ENCODE peak calls at places on chromosome 16, in four cellular contexts. D is keratinocyte, G is hepatocyte, S is OCI-LY7. P is an unnamed sample. For H4K20me1, the result is how much of the 10 kb centered on the place peaks cover.

GRCh38 chr16:57178793-57179212 is 7.0 kb downstream of the PSME3IP1 start:
- DNase-seq in D (no peak), G (no peak), S (no peak), P (no peak)

GRCh38 chr16:11585460-11586374 is 1.0 kb downstream of the LITAF start:
- DNase-seq in D (no peak), G (no peak), S (peak), P (no peak)

GRCh38 chr16:81778861-81779539 is at the start of gene PLCG2:
- DNase-seq in D (peak), G (peak), S (peak), P (peak)

GRCh38 chr16:66367968-66368891 is 1.7 kb downstream of the CDH5 start:
- DNase-seq in D (no peak), G (no peak), S (no peak), P (no peak)

GRCh38 chr16:77273815-77274214 is 74.6 kb downstream of the SYCE1L start:
- DNase-seq in D (no peak), G (no peak), S (no peak), P (no peak)

GRCh38 chr16:1887711-1888354 is 15.9 kb upstream of the MEIOB start:
- DNase-seq in D (no peak), G (no peak), S (no peak), P (no peak)

GRCh38 chr16:66616169-66616568 is 11.7 kb downstream of the CMTM3 start:
- DNase-seq in D (no peak), G (no peak), S (no peak), P (no peak)

GRCh38 chr16:78676351-78676750 is 576.9 kb downstream of the WWOX start:
- DNase-seq in D (no peak), G (no peak), S (no peak), P (no peak)

GRCh38 chr16:73878616-73879015 is 418.0 kb upstream of the PSMD7 start:
- DNase-seq in D (no peak), G (peak), S (peak), P (peak)

GRCh38 chr16:8590161-8590688 is at the start of gene TMEM114:
- DNase-seq in D (no peak), G (no peak), S (no peak), P (no peak)

GRCh38 chr16:14337303-14338191 is 266.4 kb downstream of the MRTFB start:
- DNase-seq in D (no peak), G (peak), S (no peak), P (no peak)

GRCh38 chr16:68455631-68456030 is 7.3 kb upstream of the SMPD3 start:
- DNase-seq in D (no peak), G (no peak), S (no peak), P (no peak)

GRCh38 chr16:65497571-65497970 is 375.7 kb upstream of the CDH11 start:
- DNase-seq in D (no peak), G (no peak), S (no peak), P (no peak)

GRCh38 chr16:65782537-65783290 is 583.8 kb upstream of the CDH5 start:
- DNase-seq in D (peak), G (no peak), S (no peak), P (no peak)

GRCh38 chr16:12144355-12144754 is 167.8 kb downstream of the SNX29 start:
- DNase-seq in D (no peak), G (no peak), S (no peak), P (no peak)

GRCh38 chr16:11877374-11877773 is 26.0 kb upstream of the RSL1D1 start:
- DNase-seq in D (no peak), G (no peak), S (no peak), P (no peak)

GRCh38 chr16:49748322-49748721 is 107.6 kb downstream of the ZNF423 start:
- DNase-seq in D (no peak), G (peak), S (no peak), P (no peak)

GRCh38 chr16:68365167-68365817 is 54.5 kb downstream of the PRMT7 start:
- DNase-seq in D (no peak), G (no peak), S (no peak), P (no peak)

GRCh38 chr16:49330562-49331201 is 42.9 kb upstream of the C16orf78 start:
- DNase-seq in D (no peak), G (no peak), S (peak), P (no peak)

GRCh38 chr16:67336646-67337045 is 10.0 kb downstream of the LRRC36 start:
- DNase-seq in D (peak), G (no peak), S (no peak), P (no peak)

GRCh38 chr16:11060856-11061255 is 116.5 kb downstream of the CLEC16A start:
- DNase-seq in D (no peak), G (no peak), S (no peak), P (no peak)

GRCh38 chr16:20137909-20138308 is 64.2 kb upstream of the GPR139 start:
- DNase-seq in D (no peak), G (no peak), S (no peak), P (no peak)

GRCh38 chr16:75244225-75244792 is 7.1 kb downstream of the BCAR1 start:
- DNase-seq in D (no peak), G (peak), S (no peak), P (peak)

GRCh38 chr16:57533618-57534336 is 2.6 kb downstream of the CCDC102A start:
- DNase-seq in D (no peak), G (no peak), S (no peak), P (no peak)

GRCh38 chr16:57999971-58000705 is at the start of gene ZNF319:
- DNase-seq in D (no peak), G (no peak), S (peak), P (no peak)

GRCh38 chr16:75764154-75764768 is 38.0 kb upstream of the CPHXL start:
- DNase-seq in D (peak), G (peak), S (peak), P (peak)

GRCh38 chr16:55527885-55528284 is 19.0 kb downstream of the LPCAT2 start:
- DNase-seq in D (no peak), G (no peak), S (no peak), P (no peak)

GRCh38 chr16:5382484-5382883 is 284.9 kb upstream of the EEF2KMT start:
- DNase-seq in D (no peak), G (no peak), S (no peak), P (no peak)

GRCh38 chr16:71467810-71468209 is 5.8 kb upstream of the ZNF23 start:
- DNase-seq in D (no peak), G (peak), S (peak), P (peak)

GRCh38 chr16:84084570-84085270 is 32.0 kb downstream of the MBTPS1 start:
- DNase-seq in D (peak), G (peak), S (peak), P (peak)

GRCh38 chr16:49355923-49356665 is 17.5 kb upstream of the C16orf78 start:
- DNase-seq in D (no peak), G (no peak), S (no peak), P (no peak)

DNA sequence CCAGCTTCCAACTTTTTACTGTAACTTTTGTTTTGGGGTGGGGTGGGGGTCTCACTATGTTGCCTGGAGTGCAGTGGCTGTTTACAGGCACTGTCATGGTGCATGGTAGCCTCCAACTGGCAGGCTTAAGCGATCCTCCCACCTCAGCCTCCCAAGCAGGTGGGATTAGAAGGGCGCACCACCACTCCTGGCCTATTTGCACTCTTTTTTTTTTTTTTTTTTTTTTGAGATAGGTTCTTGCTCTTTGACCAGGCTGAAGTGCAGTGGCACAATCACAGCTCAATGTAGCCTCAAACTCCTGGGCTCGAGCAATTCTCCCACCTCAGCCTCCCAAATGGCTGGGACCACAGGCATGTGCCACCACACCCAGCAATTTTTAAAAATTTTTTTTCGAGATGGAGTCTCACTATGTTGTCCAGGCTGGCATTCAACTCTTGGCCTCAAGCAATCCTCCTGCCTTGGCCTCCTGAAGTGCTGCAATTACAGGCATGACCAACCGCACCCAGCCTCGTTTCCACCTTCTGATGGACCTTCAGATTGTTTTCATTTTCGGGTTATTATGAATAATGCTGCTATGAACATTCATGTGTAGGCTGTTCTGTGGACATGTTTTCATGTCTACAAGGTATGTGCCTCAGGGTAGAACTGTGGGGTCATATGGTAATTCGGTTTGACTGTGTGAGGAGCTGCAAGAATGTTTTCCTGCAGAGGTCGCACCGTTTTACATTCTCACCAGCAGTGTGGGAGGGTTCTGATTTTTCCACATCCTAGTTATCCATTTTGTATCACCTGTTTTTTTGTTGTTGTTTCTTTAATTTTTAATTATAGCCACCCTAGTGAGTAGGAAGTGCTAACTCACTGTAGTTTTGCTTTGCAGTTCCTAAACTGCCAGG is 10.8 kb downstream of the TRAP1 start:
- DNase-seq in D (no peak), G (no peak), S (no peak), P (no peak)
- H4K20me1 ChIP-seq in D (under half), G (under half), S (under half), P (under half)

DNA sequence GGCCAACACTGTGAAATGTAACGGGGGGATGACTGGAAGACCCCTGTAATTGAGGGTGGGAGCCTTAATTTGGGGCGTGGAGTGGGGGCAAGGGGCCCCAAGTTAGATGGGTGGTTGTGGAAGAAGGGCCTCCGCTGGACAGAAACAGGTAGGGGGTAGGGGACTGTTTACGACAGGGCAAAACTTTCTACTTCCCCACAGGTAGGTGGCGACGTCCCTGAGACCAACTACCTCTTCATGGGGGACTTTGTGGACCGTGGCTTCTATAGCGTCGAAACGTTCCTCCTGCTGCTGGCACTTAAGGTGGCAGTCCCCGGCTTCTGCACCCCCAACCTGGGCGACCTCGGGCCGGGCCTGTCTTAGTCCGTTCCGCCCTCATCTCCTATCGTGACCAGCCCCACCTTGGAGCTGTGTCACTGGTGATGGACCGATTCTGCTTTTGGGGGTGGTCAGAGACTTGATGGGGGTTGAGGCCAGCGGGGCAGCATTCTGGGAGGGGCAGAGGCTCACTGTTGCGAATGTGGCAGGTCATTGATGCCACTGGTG is 6.8 kb downstream of the PPP4C start:
- DNase-seq in D (no peak), G (no peak), S (no peak), P (no peak)
- TF ChIP-seq CTCF in D (peak), G (peak), S (peak), P (peak)

DNA sequence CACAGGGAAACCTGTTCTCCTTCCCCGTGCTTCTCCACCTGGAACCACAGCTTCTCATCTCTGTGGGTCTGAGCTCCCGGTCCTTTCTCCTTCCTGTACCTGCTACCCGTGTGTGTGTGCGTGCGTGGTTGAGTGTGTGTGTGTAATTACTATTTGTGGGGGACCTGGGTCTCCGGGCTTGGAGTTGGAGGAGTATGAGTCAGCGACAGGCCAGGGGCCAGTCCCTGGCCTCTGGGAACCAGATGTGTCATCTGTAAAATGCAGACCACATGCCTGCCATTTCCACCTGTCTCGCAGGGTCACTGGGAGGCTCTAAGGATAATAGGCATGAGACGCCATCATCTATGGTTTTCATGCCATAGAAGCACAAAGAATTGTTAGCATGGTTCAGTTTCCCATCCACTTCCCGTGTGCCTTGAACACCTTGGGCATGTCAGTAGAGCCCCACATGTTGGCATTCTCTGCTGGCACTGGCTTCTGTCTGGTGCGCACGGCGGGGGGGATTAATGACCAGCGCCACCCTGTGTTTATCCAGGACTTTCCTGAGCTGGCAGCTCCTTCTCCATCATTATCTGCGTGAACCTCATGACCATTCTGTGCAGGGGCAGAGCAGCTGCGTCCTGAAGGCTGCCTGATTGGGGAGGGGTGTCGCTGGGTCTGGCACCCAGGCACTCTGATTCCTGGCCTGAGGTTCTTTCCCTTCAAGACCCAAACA is 1.5 kb downstream of the ZNF205 start:
- DNase-seq in D (no peak), G (no peak), S (no peak), P (no peak)
- H3K27ac ChIP-seq in D (no peak), G (no peak), S (no peak), P (no peak)

DNA sequence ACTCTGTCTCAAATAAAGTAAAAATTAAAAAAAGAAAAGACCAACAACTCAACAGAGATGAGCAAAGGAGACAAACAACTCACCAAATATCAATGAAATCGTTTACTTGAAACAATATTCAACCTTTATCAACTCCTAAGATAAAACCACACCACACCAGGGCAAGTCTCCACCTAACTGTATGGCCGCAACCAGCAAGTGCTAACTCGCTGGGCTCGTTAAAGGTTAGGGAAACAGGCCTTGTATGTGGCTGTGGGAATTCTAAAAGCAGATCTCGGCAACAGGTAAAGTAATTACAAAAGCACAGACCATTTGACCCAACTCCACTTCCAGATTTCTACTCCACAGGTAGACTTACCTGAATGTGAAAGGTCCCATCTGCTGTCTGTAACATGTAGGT is 9.3 kb downstream of the ZCCHC14 start:
- DNase-seq in D (no peak), G (no peak), S (no peak), P (no peak)
- H4K20me1 ChIP-seq in D (under half), G (half or more), S (under half), P (under half)

GRCh38 chr16:658679-659571 is 9.0 kb upstream of the RHOT2 start:
- DNase-seq in D (no peak), G (no peak), S (no peak), P (no peak)
- TF ChIP-seq CTCF in D (peak), G (no peak), S (no peak), P (no peak)

DNA sequence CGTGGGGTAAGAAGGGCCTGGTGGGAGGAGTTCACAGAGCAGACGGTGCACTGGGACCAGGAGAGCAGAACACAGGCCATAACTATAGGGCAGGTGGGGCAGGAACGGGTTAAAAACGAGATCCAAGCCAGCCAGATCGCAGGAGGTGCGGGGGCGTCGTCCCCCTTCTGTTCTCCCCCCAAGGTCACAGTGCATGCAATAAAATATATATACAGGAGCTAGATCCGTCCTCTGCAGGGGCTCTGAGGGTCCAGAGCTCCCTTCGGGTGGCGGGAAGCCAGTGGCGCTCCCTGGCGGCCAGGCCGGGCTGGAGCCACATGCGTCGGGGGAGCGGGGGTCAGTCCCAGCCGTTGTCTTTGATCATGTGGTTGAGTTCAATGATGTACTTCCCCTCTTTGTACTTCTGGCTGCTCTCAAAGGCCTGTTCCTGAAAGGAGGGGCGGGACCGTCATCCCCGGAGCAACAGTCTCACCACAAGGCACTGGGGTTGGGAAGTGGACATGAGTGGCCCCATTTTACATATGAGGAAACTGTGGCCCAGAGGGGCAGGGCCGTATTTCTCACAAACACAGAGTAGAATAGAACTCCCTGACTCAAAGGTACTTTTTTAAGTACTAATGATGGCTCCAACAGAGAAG is 768 bp upstream of the TBX6 start:
- DNase-seq in D (no peak), G (peak), S (peak), P (peak)
- H3K27ac ChIP-seq in D (peak), G (peak), S (peak), P (no peak)

GRCh38 chr16:22010902-22011301 is 3.0 kb downstream of the MOSMO start:
- DNase-seq in D (no peak), G (no peak), S (no peak), P (no peak)
- H4K20me1 ChIP-seq in D (under half), G (under half), S (under half), P (under half)

GRCh38 chr16:22318690-22319358 is 21.6 kb downstream of the POLR3E start:
- DNase-seq in D (no peak), G (peak), S (peak), P (peak)
- TF ChIP-seq CTCF in D (peak), G (peak), S (peak), P (peak)

DNA sequence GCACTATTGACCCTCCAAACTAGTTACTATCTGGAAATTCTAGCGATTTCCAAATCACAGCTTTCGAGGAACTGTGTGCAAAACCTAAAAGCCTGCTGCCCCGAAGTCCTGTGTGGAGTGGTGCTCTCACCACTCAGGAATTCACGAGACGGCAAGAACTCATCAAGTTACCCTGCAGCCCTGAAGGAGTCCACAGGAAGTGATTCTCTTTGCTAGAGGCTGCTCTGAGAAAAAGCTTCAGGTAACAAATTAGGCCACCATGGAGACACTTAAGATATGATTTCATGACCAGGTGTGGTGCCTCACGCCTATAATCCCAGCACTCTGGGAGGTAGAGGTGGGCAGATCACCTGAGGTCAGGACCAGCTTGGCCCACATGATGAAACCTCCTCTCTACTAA is 19.1 kb downstream of the ANKRD11 start:
- DNase-seq in D (no peak), G (no peak), S (no peak), P (peak)
- H3K27ac ChIP-seq in D (peak), G (peak), S (no peak), P (peak)

P was measured in PC-9.